ENCODE peak calls at places on chromosomes 11 and 22, in seven cellular contexts. P, E, X, L, B, H and J are unnamed samples.

GRCh38 chr11:64854534-64855502 is 10.4 kb upstream of the CDC42BPG start:
- DNase-seq in X (peak), H (peak), B (no peak), P (peak), L (no peak), E (peak), J (no peak)

GRCh38 chr11:17801166-17801565 is 66.6 kb downstream of the KCNC1 start:
- DNase-seq in X (no peak), B (no peak), L (no peak), H (no peak), P (no peak), E (no peak), J (no peak)

GRCh38 chr22:44750481-44750880 is 1.9 kb upstream of the ARHGAP8 start:
- DNase-seq in P (no peak), L (no peak), X (no peak), B (no peak), H (no peak), E (no peak), J (no peak)

GRCh38 chr22:21016644-21017420 is 1.9 kb downstream of the P2RX6 start:
- DNase-seq in X (no peak), E (no peak), P (no peak), H (no peak), B (no peak), L (no peak), J (no peak)

GRCh38 chr11:29485641-29486040 is 531.2 kb downstream of the KCNA4 start:
- DNase-seq in H (no peak), X (no peak), L (no peak), B (no peak), P (no peak), E (no peak), J (no peak)

GRCh38 chr11:77474509-77475070 is 696 bp upstream of the PAK1 start:
- DNase-seq in L (no peak), E (no peak), H (no peak), B (no peak), P (no peak), X (no peak), J (no peak)

GRCh38 chr22:19226428-19226827 is 47.9 kb upstream of the SLC25A1 start:
- DNase-seq in X (no peak), L (no peak), P (no peak), H (no peak), B (no peak), E (no peak), J (no peak)

GRCh38 chr11:66087148-66087908 is 17.3 kb downstream of the PACS1 start:
- DNase-seq in P (no peak), H (no peak), E (no peak), X (no peak), L (no peak), B (no peak), J (no peak)

GRCh38 chr11:105132716-105133511 is 6.7 kb downstream of the CARD18 start:
- DNase-seq in E (peak), B (no peak), H (no peak), P (peak), L (no peak), X (no peak), J (no peak)

GRCh38 chr11:36131719-36132349 is 157.4 kb downstream of the COMMD9 start:
- DNase-seq in E (no peak), L (no peak), B (no peak), P (peak), X (peak), H (peak), J (no peak)

GRCh38 chr11:57397394-57397990 is 7.0 kb upstream of the PRG2 start:
- DNase-seq in B (no peak), P (no peak), L (no peak), X (no peak), E (no peak), H (no peak), J (no peak)

GRCh38 chr11:122717264-122717867 is 61.8 kb downstream of the UBASH3B start:
- DNase-seq in P (no peak), X (no peak), B (no peak), L (no peak), H (no peak), E (no peak), J (no peak)